ENCODE peak calls at places on chromosome 2, in nine cellular contexts. L is esophagus squamous epithelium; J is ascending aorta; M is cardiac fibroblast; B is kidney epithelial cell; X is transverse colon; H is heart right ventricle; K is thoracic aorta; E is CD8-positive, alpha-beta T cell. F is an unnamed sample.

GRCh38 chr2:47025969-47026610 is 110.5 kb upstream of the MCFD2 start:
- DNase-seq in X (no peak), B (no peak), E (no peak), H (no peak), L (no peak), J (no peak), K (no peak), M (no peak), F (no peak)

GRCh38 chr2:12931211-12931844 is 214.6 kb downstream of the TRIB2 start:
- DNase-seq in K (no peak), X (no peak), L (no peak), M (peak), E (no peak), B (no peak), J (no peak), H (no peak), F (no peak)

GRCh38 chr2:2108756-2109155 is 222.3 kb downstream of the MYT1L start:
- DNase-seq in L (no peak), X (no peak), M (no peak), K (no peak), J (no peak), B (no peak), H (no peak), E (no peak), F (no peak)

GRCh38 chr2:16652296-16653082 is 13.1 kb downstream of the CYRIA start:
- DNase-seq in E (no peak), M (peak), X (no peak), L (no peak), H (no peak), B (no peak), J (no peak), K (no peak), F (no peak)

GRCh38 chr2:112712903-112713584 is 7.8 kb upstream of the NT5DC4 start:
- DNase-seq in E (no peak), B (no peak), K (no peak), H (no peak), J (no peak), L (no peak), M (peak), X (no peak), F (no peak)

GRCh38 chr2:21800356-21800755 is 676.6 kb downstream of the TDRD15 start:
- DNase-seq in M (no peak), K (no peak), E (no peak), H (no peak), L (no peak), J (no peak), B (no peak), X (no peak), F (no peak)

GRCh38 chr2:28102455-28102874 is 211.9 kb downstream of the BABAM2 start:
- DNase-seq in X (no peak), B (no peak), H (no peak), M (peak), L (no peak), K (no peak), J (no peak), E (no peak), F (no peak)

GRCh38 chr2:128782411-128783192 is 463.9 kb upstream of the HS6ST1 start:
- DNase-seq in M (no peak), K (no peak), L (no peak), H (no peak), X (no peak), B (no peak), J (no peak), E (no peak), F (no peak)

GRCh38 chr2:145416640-145417039 is 896.7 kb upstream of the ZEB2 start:
- DNase-seq in X (no peak), E (no peak), H (no peak), J (no peak), K (no peak), M (no peak), L (no peak), B (no peak), F (no peak)

GRCh38 chr2:35462226-35462983 is 893.2 kb upstream of the CRIM1 start:
- DNase-seq in H (no peak), K (no peak), J (no peak), X (no peak), B (peak), L (no peak), E (no peak), M (peak), F (no peak)

DNA sequence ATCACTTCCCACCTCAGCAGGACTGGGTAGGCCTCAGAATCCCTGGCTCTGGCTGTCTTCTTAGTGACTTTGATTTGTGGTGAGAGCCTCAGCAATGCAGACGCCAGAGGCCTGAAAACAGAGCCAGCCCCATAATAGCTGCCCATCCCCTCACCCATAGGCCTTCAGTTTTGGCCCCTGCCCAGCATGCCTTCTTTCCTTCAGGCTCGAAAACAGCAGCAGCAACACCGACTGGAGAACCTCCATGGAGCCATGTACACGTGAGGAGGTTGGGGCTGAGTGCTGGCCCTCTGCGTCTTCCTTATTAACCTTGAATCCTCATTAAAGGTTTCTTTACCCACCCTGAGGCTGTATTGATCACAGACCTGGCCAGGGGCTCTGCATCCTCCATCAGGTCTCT is 1.7 kb downstream of the RNF181 start:
- DNase-seq in B (no peak), J (no peak), H (no peak), L (no peak), X (no peak), E (no peak), M (no peak), K (no peak), F (no peak)
- H3K4me3 ChIP-seq in B (no peak), J (peak), H (no peak), L (no peak), X (no peak), E (no peak), M (no peak), K (no peak), F (no peak)

DNA sequence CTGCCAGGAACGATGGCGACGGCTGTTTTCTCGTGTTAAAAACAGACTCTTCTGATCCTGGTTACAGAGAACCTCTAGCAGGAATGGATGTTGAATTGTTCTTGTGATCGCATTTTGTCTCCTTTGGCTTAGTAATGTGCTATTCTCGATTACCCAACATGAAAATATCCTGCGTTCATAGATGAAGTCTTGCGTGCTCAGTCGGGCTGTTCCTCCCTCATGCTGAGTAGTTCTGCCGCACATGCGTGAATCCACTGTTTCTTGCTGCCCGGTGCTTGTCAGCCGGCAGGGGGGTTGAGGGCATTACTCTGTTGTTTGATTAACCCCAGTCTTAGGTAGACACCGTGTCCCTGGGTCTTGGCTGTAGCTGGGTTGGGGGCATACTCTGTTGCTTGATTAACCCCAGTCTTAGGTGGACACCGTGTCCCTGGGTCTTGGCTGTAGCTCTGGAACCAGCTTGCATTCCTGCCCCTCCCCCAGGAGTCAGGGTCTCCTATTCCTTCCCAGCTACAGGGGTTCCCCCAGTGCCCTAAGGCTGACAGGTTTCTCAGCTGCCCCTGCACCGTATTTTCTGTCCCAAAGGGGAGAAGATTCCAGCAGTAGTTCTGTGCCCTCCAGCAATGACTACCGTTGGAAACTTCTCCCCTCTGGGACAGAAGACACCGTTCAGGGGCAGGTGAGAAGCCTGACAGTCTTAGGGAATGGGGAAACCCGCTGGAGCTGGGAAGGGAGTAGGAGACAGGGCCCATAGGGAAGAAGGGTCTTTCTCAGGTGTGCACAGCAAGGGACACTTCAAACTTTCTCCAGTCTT is 22.1 kb upstream of the ASB1 start:
- DNase-seq in J (no peak), H (no peak), E (no peak), L (no peak), M (no peak), X (no peak), K (no peak), B (no peak), F (no peak)
- TF ChIP-seq CTCF in J (no peak), H (no peak), E (no peak), L (no peak), M (no peak), X (no peak), K (no peak), B (no peak), F (no peak)

DNA sequence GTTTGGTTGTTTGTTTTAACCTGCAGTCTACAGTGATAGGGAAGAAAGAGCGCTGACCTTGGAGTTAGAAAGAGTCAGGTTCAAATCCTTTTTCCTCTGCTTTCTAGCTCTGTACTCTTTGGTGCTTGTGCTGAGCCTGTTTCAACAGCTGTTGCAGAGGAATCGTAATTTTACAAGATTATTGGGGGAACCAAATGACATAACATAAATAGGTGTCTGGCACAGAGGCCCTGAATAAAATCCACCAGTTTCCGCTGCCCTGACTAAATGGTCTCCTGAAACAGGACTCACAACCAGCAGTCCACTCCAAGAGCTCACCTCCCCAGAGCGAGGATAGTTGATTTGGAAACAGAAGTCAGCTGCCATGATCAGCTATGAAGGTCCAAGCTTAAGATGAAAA is 125.0 kb upstream of the CDC42EP3 start:
- DNase-seq in M (no peak), B (no peak), X (no peak), K (no peak), H (no peak), L (no peak), J (no peak), E (no peak), F (no peak)
- H3K4me3 ChIP-seq in M (no peak), B (no peak), X (no peak), K (no peak), H (no peak), L (no peak), J (no peak), E (no peak), F (no peak)

GRCh38 chr2:26144031-26144430 is 28.9 kb upstream of the GAREM2 start:
- DNase-seq in K (no peak), L (no peak), J (no peak), H (no peak), B (no peak), M (no peak), X (peak), E (no peak), F (no peak)

GRCh38 chr2:26144953-26145680 is 27.8 kb upstream of the GAREM2 start:
- DNase-seq in K (peak), E (peak), J (no peak), M (peak), L (no peak), H (peak), B (no peak), X (peak), F (no peak)

GRCh38 chr2:26150243-26150642 is 22.6 kb upstream of the GAREM2 start:
- DNase-seq in B (no peak), E (no peak), K (no peak), M (no peak), X (no peak), L (no peak), H (no peak), J (no peak), F (no peak)

DNA sequence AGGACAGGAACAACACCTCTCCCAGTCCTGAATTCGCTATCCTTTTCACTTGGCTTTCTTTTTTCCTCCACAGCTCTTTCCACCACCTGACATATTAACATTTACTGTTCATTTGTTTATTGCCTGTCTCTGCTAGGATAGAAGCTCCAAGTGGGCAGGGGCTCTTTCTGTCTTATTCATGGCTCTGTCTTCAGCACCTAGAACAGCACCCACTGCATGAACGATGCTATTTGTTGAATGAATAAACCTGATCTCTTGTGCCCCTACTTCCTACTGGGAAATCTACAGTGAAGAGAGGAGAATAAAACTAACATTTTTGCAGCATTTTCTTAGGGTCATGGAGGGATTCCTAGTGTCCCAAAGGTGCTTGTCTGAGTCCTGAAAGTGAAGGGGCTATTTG is 24.4 kb upstream of the GAREM2 start:
- DNase-seq in M (peak), B (no peak), K (no peak), L (no peak), H (no peak), J (no peak), X (no peak), E (no peak), F (no peak)
- TF ChIP-seq CTCF in M (no peak), B (no peak), K (no peak), L (no peak), H (no peak), J (no peak), X (no peak), E (no peak), F (no peak)

GRCh38 chr2:101616411-101616810 is 81.1 kb upstream of the MAP4K4 start:
- DNase-seq in K (no peak), B (no peak), J (no peak), H (peak), L (no peak), M (peak), X (no peak), E (no peak), F (no peak)

GRCh38 chr2:101617786-101618185 is 79.7 kb upstream of the MAP4K4 start:
- DNase-seq in E (no peak), X (no peak), L (no peak), K (no peak), M (no peak), B (peak), H (no peak), J (no peak), F (no peak)

GRCh38 chr2:101617188-101617587 is 80.3 kb upstream of the MAP4K4 start:
- DNase-seq in L (no peak), B (peak), J (no peak), K (no peak), H (no peak), E (no peak), M (peak), X (no peak), F (no peak)

GRCh38 chr2:101622210-101622609 is 75.3 kb upstream of the MAP4K4 start:
- DNase-seq in L (no peak), H (no peak), K (no peak), M (no peak), J (no peak), B (no peak), X (no peak), E (no peak), F (no peak)

GRCh38 chr2:101619191-101619591 is 78.3 kb upstream of the MAP4K4 start:
- DNase-seq in L (no peak), K (no peak), H (no peak), E (no peak), B (no peak), J (no peak), M (peak), X (peak), F (no peak)
- H3K4me3 ChIP-seq in L (peak), K (no peak), H (no peak), E (no peak), B (no peak), J (no peak), M (no peak), X (no peak), F (no peak)

GRCh38 chr2:75238670-75239330 is 39.5 kb upstream of the TACR1 start:
- DNase-seq in L (no peak), J (no peak), H (no peak), M (peak), K (no peak), X (no peak), B (no peak), E (no peak), F (no peak)

GRCh38 chr2:75237296-75237695 is 38.0 kb upstream of the TACR1 start:
- DNase-seq in H (no peak), E (no peak), K (no peak), B (no peak), M (no peak), L (no peak), X (no peak), J (no peak), F (no peak)

GRCh38 chr2:75233965-75234364 is 34.6 kb upstream of the TACR1 start:
- DNase-seq in E (no peak), X (no peak), K (no peak), L (no peak), M (no peak), H (no peak), J (no peak), B (no peak), F (no peak)
- TF ChIP-seq CTCF in E (no peak), X (no peak), K (no peak), L (no peak), M (no peak), H (no peak), J (no peak), B (no peak), F (no peak)

DNA sequence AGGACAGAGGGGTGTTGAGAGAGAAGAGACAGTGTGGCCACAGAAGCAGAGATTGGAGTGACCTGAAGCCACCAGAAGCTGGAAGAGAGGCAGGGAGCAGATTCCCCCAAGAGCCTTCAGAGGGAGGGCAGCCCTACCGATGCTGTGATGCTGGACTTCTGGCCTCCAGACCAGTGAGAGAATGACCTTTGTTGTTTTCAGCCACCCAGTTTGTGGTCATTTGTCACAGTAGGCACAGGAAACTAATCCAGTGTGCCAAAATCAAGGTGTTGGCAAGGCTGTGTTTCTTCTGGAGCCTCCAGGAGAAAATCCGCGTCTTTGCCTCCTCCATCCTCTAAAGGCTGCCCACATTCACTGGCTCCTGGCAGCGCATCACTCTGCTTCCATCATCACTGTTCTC is 15.4 kb downstream of the MAPRE3 start:
- DNase-seq in J (no peak), X (no peak), B (no peak), L (no peak), E (no peak), M (no peak), K (no peak), H (no peak), F (no peak)
- H3K4me3 ChIP-seq in J (no peak), X (no peak), B (no peak), L (no peak), E (no peak), M (no peak), K (no peak), H (no peak), F (no peak)

DNA sequence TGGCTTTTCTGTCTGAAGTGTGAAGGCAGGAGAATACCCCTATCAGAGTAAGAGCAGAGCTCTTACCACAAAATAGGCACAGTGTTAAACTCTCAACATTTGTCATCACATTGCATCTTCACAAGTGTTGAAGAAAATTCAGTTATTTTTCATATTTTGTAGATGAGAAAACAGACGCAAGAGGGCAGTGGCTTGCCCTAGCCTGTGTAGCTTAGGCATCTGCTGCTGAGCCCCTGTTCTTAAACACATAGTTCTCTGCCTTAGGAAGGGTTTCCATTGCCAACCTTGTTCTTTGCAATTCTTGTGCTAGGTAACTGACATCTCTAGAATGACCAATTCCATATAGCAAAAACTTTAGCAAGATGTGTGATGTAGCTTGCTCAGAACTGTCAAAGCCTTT is 112.7 kb upstream of the RMDN2 start:
- DNase-seq in M (peak), B (no peak), X (no peak), H (no peak), K (no peak), E (no peak), J (no peak), L (no peak), F (no peak)
- TF ChIP-seq CTCF in M (peak), B (no peak), X (no peak), H (peak), K (no peak), E (no peak), J (no peak), L (no peak), F (peak)

DNA sequence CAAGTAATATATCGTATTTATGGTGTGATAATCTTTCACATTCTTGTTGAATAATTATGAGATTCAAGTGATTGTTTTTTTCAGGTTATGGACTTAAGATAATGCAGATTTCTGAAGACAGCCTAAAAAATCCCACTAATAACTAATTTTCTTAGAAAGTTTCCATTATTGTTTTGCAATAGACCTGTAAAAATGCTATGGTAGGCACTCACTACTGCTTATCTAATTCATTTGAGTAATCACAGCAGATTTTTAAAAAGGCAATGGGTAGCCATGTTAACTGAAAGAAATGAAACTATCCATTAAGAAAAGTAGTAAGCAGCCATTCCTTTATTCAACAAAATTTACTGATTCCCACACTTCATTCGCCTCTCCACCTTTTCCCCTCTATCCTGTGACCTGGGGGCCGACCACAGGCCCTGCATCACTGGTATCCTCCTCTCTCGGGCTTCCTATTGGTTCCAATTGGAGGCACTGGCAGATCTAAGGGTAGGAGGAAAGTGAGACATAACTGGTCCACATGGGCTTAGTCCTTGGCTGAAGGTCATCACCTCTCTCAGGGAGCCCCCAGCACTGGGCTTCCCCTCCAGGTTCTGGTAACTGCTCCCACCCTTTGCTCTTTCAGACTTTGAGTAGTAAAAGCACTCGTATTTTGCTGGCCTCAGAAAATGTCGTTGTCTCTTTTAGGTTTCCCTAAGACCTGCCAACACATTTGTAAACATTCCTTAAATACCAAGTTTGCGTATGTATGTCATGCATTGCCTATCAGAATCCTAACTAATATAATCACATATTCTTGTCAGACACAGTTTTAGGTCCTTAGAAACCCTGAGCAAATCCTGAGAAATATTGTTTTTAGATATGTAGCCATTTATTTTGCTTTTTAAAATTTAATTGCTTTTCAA is 18.5 kb downstream of the RBMS1 start:
- DNase-seq in E (no peak), B (no peak), X (no peak), L (no peak), K (no peak), H (no peak), J (no peak), M (peak), F (no peak)
- H3K4me3 ChIP-seq in E (no peak), B (no peak), X (no peak), L (no peak), K (no peak), H (no peak), J (no peak), M (no peak), F (no peak)